ENCODE peak calls at places on chromosome 14, in six cellular contexts. U is coronary artery; D is Right ventricle myocardium superior; N is Calu3; Q is T47D; H is activated CD4-positive, alpha-beta T cell treated with anti-CD3 and anti-CD28 coated beads for 24 hours. C is an unnamed sample.

GRCh38 chr14:96614528-96614927 is 112.3 kb downstream of the PAPOLA start:
- DNase-seq in U (no peak), D (no peak), N (no peak), Q (no peak), H (no peak), C (no peak)

GRCh38 chr14:20455355-20456300 is 602 bp downstream of the APEX1 start:
- DNase-seq in U (no peak), D (peak), N (no peak), Q (no peak), H (no peak), C (no peak)

GRCh38 chr14:81165188-81165587 is 55.6 kb downstream of the GTF2A1 start:
- DNase-seq in U (no peak), D (no peak), N (no peak), Q (no peak), H (no peak), C (no peak)

GRCh38 chr14:32073537-32074189 is 3.4 kb upstream of the ARHGAP5 start:
- DNase-seq in U (no peak), D (no peak), N (peak), Q (peak), H (no peak), C (peak)

GRCh38 chr14:86626530-86626929 is 1096.6 kb downstream of the FLRT2 start:
- DNase-seq in U (no peak), D (no peak), N (no peak), Q (no peak), H (no peak), C (no peak)

GRCh38 chr14:72608391-72609204 is 285.3 kb downstream of the DPF3 start:
- DNase-seq in U (peak), D (no peak), N (no peak), Q (no peak), H (no peak), C (peak)

GRCh38 chr14:79971330-79971729 is 240.0 kb downstream of the DIO2 start:
- DNase-seq in U (no peak), D (no peak), N (no peak), Q (no peak), H (no peak), C (no peak)

GRCh38 chr14:33556382-33557121 is 394.3 kb downstream of the EGLN3 start:
- DNase-seq in U (no peak), D (no peak), N (no peak), Q (no peak), H (no peak), C (no peak)

GRCh38 chr14:72409047-72409446 is 476.8 kb downstream of the RGS6 start:
- DNase-seq in U (no peak), D (no peak), N (no peak), Q (no peak), H (no peak), C (no peak)

GRCh38 chr14:105917933-105918436 is 391.6 kb downstream of the TMEM121 start:
- DNase-seq in U (no peak), D (peak), N (no peak), Q (no peak), H (no peak), C (no peak)

GRCh38 chr14:91326514-91326832 is 82.0 kb upstream of the GPR68 start:
- DNase-seq in U (no peak), D (no peak), N (no peak), Q (no peak), H (no peak), C (peak)

GRCh38 chr14:50389668-50390441 is 6.8 kb downstream of the CDKL1 start:
- DNase-seq in U (no peak), D (no peak), N (no peak), Q (no peak), H (no peak), C (no peak)

GRCh38 chr14:100282766-100283419 is 23.4 kb downstream of the SLC25A29 start:
- DNase-seq in U (no peak), D (no peak), N (no peak), Q (no peak), H (no peak), C (no peak)

GRCh38 chr14:68682166-68683103 is 110.4 kb downstream of the ZFP36L1 start:
- DNase-seq in U (no peak), D (no peak), N (peak), Q (no peak), H (no peak), C (peak)

GRCh38 chr14:70148911-70149675 is 39.7 kb downstream of the SLC8A3 start:
- DNase-seq in U (no peak), D (no peak), N (no peak), Q (no peak), H (no peak), C (no peak)

GRCh38 chr14:61341275-61342210 is 20.2 kb downstream of the PRKCH start:
- DNase-seq in U (no peak), D (no peak), N (no peak), Q (no peak), H (no peak), C (no peak)

GRCh38 chr14:52068741-52069616 is at the start of gene NID2:
- DNase-seq in U (peak), D (peak), N (peak), Q (no peak), H (peak), C (peak)

GRCh38 chr14:67962215-67962644 is 142.7 kb downstream of the RAD51B start:
- DNase-seq in U (no peak), D (no peak), N (peak), Q (no peak), H (no peak), C (no peak)

GRCh38 chr14:100623961-100624360 is 36.7 kb upstream of the BEGAIN start:
- DNase-seq in U (no peak), D (peak), N (no peak), Q (no peak), H (no peak), C (no peak)

GRCh38 chr14:103185051-103186027 is 62.1 kb downstream of the TNFAIP2 start:
- DNase-seq in U (peak), D (no peak), N (peak), Q (no peak), H (no peak), C (peak)

GRCh38 chr14:23306412-23307145 is at the start of gene BCL2L2:
- DNase-seq in U (peak), D (peak), N (peak), Q (peak), H (no peak), C (peak)

GRCh38 chr14:58549358-58549757 is 88.4 kb upstream of the DACT1 start:
- DNase-seq in U (no peak), D (no peak), N (no peak), Q (no peak), H (no peak), C (no peak)

GRCh38 chr14:69692542-69693053 is 74.3 kb upstream of the SRSF5 start:
- DNase-seq in U (no peak), D (no peak), N (no peak), Q (no peak), H (no peak), C (no peak)

GRCh38 chr14:24075485-24076301 is 4.3 kb downstream of the CPNE6 start:
- DNase-seq in U (no peak), D (no peak), N (no peak), Q (no peak), H (no peak), C (no peak)

GRCh38 chr14:75254381-75254821 is 24.2 kb upstream of the FOS start:
- DNase-seq in U (no peak), D (no peak), N (peak), Q (no peak), H (no peak), C (peak)

GRCh38 chr14:100078997-100079561 is 13.9 kb downstream of the EVL start:
- DNase-seq in U (no peak), D (no peak), N (no peak), Q (no peak), H (no peak), C (peak)

GRCh38 chr14:102457491-102457890 is 52.1 kb downstream of the ANKRD9 start:
- DNase-seq in U (no peak), D (no peak), N (no peak), Q (no peak), H (no peak), C (no peak)

GRCh38 chr14:37403656-37404055 is 191.4 kb downstream of the FOXA1 start:
- DNase-seq in U (no peak), D (no peak), N (no peak), Q (no peak), H (no peak), C (no peak)

GRCh38 chr14:61585598-61586538 is 109.4 kb upstream of the HIF1A start:
- DNase-seq in U (peak), D (peak), N (no peak), Q (no peak), H (no peak), C (peak)

GRCh38 chr14:35533357-35534129 is 421 bp upstream of the INSM2 start:
- DNase-seq in U (no peak), D (peak), N (peak), Q (peak), H (peak), C (peak)

GRCh38 chr14:80378084-80378483 is 166.8 kb upstream of the DIO2 start:
- DNase-seq in U (no peak), D (no peak), N (no peak), Q (no peak), H (no peak), C (no peak)

GRCh38 chr14:38948171-38948570 is 154.9 kb downstream of the SEC23A start:
- DNase-seq in U (no peak), D (no peak), N (no peak), Q (no peak), H (no peak), C (peak)

GRCh38 chr14:75494898-75495297 is 27.4 kb upstream of the BATF start:
- DNase-seq in U (no peak), D (no peak), N (no peak), Q (no peak), H (no peak), C (peak)

GRCh38 chr14:54902521-54903420 is at the start of gene GCH1:
- DNase-seq in U (peak), D (peak), N (peak), Q (peak), H (peak), C (peak)

GRCh38 chr14:32702571-32702970 is 236.1 kb upstream of the NPAS3 start:
- DNase-seq in U (peak), D (peak), N (no peak), Q (no peak), H (no peak), C (peak)

GRCh38 chr14:30273564-30273880 is 285.4 kb upstream of the G2E3 start:
- DNase-seq in U (no peak), D (no peak), N (no peak), Q (no peak), H (no peak), C (no peak)

GRCh38 chr14:34081576-34082136 is 130.8 kb upstream of the EGLN3 start:
- DNase-seq in U (no peak), D (no peak), N (peak), Q (no peak), H (no peak), C (peak)

C was measured in lung microvascular endothelial cell.